ENCODE peak calls at places on chromosomes 6 and 20, in six cellular contexts. T is GM23248, X is HT1080, I is NAMALWA, C is RWPE1, M is tibial nerve. D is an unnamed sample.

GRCh38 chr20:19932170-19932667 is 84.9 kb upstream of the NAA20 start:
- DNase-seq in T (peak), X (peak), I (no peak), C (no peak), M (no peak), D (no peak)

GRCh38 chr6:52420668-52421358 is 671 bp downstream of the EFHC1 start:
- DNase-seq in T (peak), X (peak), I (no peak), C (peak), M (no peak), D (no peak)

GRCh38 chr6:53793318-53793975 is 1.4 kb upstream of the LRRC1 start:
- DNase-seq in T (peak), X (peak), I (peak), C (peak), M (no peak), D (peak)

GRCh38 chr6:25259756-25260155 is 19.4 kb upstream of the CARMIL1 start:
- DNase-seq in T (no peak), X (no peak), I (no peak), C (no peak), M (no peak), D (no peak)

GRCh38 chr6:126232671-126233070 is 107.2 kb upstream of the CENPW start:
- DNase-seq in T (no peak), X (no peak), I (no peak), C (no peak), M (no peak), D (no peak)

GRCh38 chr6:127102299-127102698 is 16.2 kb upstream of the RSPO3 start:
- DNase-seq in T (peak), X (peak), I (no peak), C (peak), M (no peak), D (no peak)

GRCh38 chr6:163793584-163793983 is 379.1 kb downstream of the QKI start:
- DNase-seq in T (peak), X (peak), I (no peak), C (peak), M (no peak), D (peak)

GRCh38 chr6:24974182-24975171 is 38.7 kb upstream of the RIPOR2 start:
- DNase-seq in T (peak), X (no peak), I (no peak), C (no peak), M (no peak), D (no peak)

GRCh38 chr6:111832833-111833418 is 40.3 kb downstream of the FYN start:
- DNase-seq in T (no peak), X (no peak), I (peak), C (no peak), M (no peak), D (peak)

GRCh38 chr20:45833883-45834796 is 541 bp downstream of the SNX21 start:
- DNase-seq in T (peak), X (peak), I (no peak), C (peak), M (peak), D (peak)

GRCh38 chr6:137223370-137224131 is 4.4 kb upstream of the IFNGR1 start:
- DNase-seq in T (peak), X (peak), I (peak), C (no peak), M (no peak), D (peak)

GRCh38 chr6:85641916-85642773 is 541 bp downstream of the SYNCRIP start:
- DNase-seq in T (peak), X (peak), I (peak), C (peak), M (peak), D (peak)

GRCh38 chr6:3850451-3851203 is 1.5 kb downstream of the FAM50B start:
- DNase-seq in T (no peak), X (no peak), I (peak), C (no peak), M (no peak), D (peak)

GRCh38 chr6:37653933-37654565 is 43.6 kb downstream of the MDGA1 start:
- DNase-seq in T (peak), X (peak), I (peak), C (peak), M (no peak), D (peak)

GRCh38 chr6:43219119-43219518 is 10.2 kb downstream of the DNPH1 start:
- DNase-seq in T (no peak), X (no peak), I (no peak), C (no peak), M (no peak), D (no peak)

GRCh38 chr20:62208805-62209755 is 11.0 kb downstream of the HRH3 start:
- DNase-seq in T (peak), X (peak), I (no peak), C (peak), M (no peak), D (no peak)

GRCh38 chr20:3927486-3928291 is 38.5 kb downstream of the PANK2 start:
- DNase-seq in T (peak), X (no peak), I (peak), C (no peak), M (no peak), D (no peak)

GRCh38 chr20:34538671-34539123 is 19.8 kb upstream of the MAP1LC3A start:
- DNase-seq in T (peak), X (no peak), I (peak), C (peak), M (no peak), D (peak)

GRCh38 chr6:6701864-6702263 is 113.3 kb downstream of the LY86 start:
- DNase-seq in T (peak), X (no peak), I (peak), C (no peak), M (no peak), D (no peak)

GRCh38 chr6:130223508-130223907 is 757 bp upstream of the SAMD3 start:
- DNase-seq in T (no peak), X (peak), I (peak), C (no peak), M (no peak), D (peak)

GRCh38 chr6:50056242-50056641 is 6.5 kb upstream of the DEFB112 start:
- DNase-seq in T (no peak), X (no peak), I (no peak), C (no peak), M (no peak), D (peak)

GRCh38 chr20:38187512-38187911 is 22.4 kb upstream of the TGM2 start:
- DNase-seq in T (peak), X (no peak), I (no peak), C (no peak), M (no peak), D (no peak)

GRCh38 chr20:39983655-39984054 is 705.4 kb downstream of the MAFB start:
- DNase-seq in T (no peak), X (no peak), I (no peak), C (no peak), M (no peak), D (no peak)

GRCh38 chr6:132122871-132123270 is 171.7 kb upstream of the CCN2 start:
- DNase-seq in T (no peak), X (peak), I (no peak), C (no peak), M (no peak), D (no peak)

GRCh38 chr6:134060491-134061106 is 8.2 kb upstream of the SLC2A12 start:
- DNase-seq in T (peak), X (peak), I (no peak), C (peak), M (no peak), D (no peak)

GRCh38 chr6:108160009-108160408 is 5.8 kb upstream of the NR2E1 start:
- DNase-seq in T (no peak), X (no peak), I (peak), C (no peak), M (no peak), D (no peak)

GRCh38 chr20:7828437-7828836 is 111.8 kb downstream of the HAO1 start:
- DNase-seq in T (peak), X (no peak), I (no peak), C (no peak), M (no peak), D (no peak)

GRCh38 chr6:143449731-143450452 is 603 bp downstream of the ADAT2 start:
- DNase-seq in T (peak), X (peak), I (peak), C (peak), M (no peak), D (peak)

GRCh38 chr6:168314029-168314420 is 5.6 kb downstream of the DACT2 start:
- DNase-seq in T (no peak), X (no peak), I (no peak), C (no peak), M (no peak), D (no peak)

GRCh38 chr20:51457281-51457932 is 85.1 kb downstream of the NFATC2 start:
- DNase-seq in T (peak), X (peak), I (no peak), C (peak), M (no peak), D (peak)

GRCh38 chr6:167811689-167812487 is 14.8 kb upstream of the AFDN start:
- DNase-seq in T (no peak), X (no peak), I (peak), C (no peak), M (no peak), D (no peak)

GRCh38 chr6:14932485-14933178 is 313.2 kb upstream of the JARID2 start:
- DNase-seq in T (no peak), X (no peak), I (no peak), C (no peak), M (no peak), D (no peak)

GRCh38 chr6:1995521-1996110 is 249.8 kb downstream of the GMDS start:
- DNase-seq in T (peak), X (no peak), I (peak), C (no peak), M (no peak), D (peak)

GRCh38 chr6:38567436-38567835 is 72.3 kb downstream of the BTBD9 start:
- DNase-seq in T (peak), X (peak), I (peak), C (peak), M (peak), D (peak)

GRCh38 chr20:29689411-29690225 is 1567.8 kb upstream of the DEFB115 start:
- DNase-seq in T (peak), X (no peak), I (no peak), C (no peak), M (no peak), D (no peak)

GRCh38 chr6:5998741-5999687 is 7.7 kb downstream of the NRN1 start:
- DNase-seq in T (peak), X (no peak), I (no peak), C (no peak), M (no peak), D (no peak)

D was measured in GM12865.